ENCODE peak calls at places on chromosomes 12 and 14, in eight cellular contexts. A is HFFc6, G is WTC11, I is body of pancreas, V is breast epithelium, R is OCI-LY7, P is left ventricle myocardium inferior, B is pancreas. T is an unnamed sample.

GRCh38 chr12:53974084-53975018 is at the start of gene HOTAIR:
- DNase-seq in R (peak; percentile 72), P (no peak), G (no peak), B (peak; percentile 76), A (no peak), V (no peak), I (no peak), T (peak; percentile 48)

GRCh38 chr14:81401420-81402122 is 1.4 kb upstream of the STON2 start:
- DNase-seq in A (peak; percentile 94), G (no peak), I (no peak), B (no peak), R (no peak), V (no peak), P (no peak), T (peak; percentile 6)

GRCh38 chr12:15979096-15980091 is 68.3 kb downstream of the DERA start:
- DNase-seq in R (no peak), B (no peak), G (peak; percentile 53), A (peak; percentile 92), V (no peak), P (no peak), I (peak; percentile 29), T (peak; percentile 13)

GRCh38 chr14:79515158-79515557 is 696.1 kb downstream of the DIO2 start:
- DNase-seq in V (no peak), R (no peak), B (no peak), P (no peak), I (no peak), A (no peak), G (no peak), T (no peak)

GRCh38 chr14:71721791-71722190 is 210.4 kb upstream of the RGS6 start:
- DNase-seq in B (no peak), G (no peak), P (no peak), R (no peak), V (no peak), A (no peak), I (no peak), T (no peak)

GRCh38 chr12:49375406-49375805 is 8.1 kb downstream of the SPATS2 start:
- DNase-seq in B (no peak), P (no peak), I (no peak), A (no peak), G (no peak), V (no peak), R (no peak), T (no peak)

GRCh38 chr14:49306152-49306751 is 279.9 kb downstream of the RPS29 start:
- DNase-seq in I (no peak), G (no peak), P (no peak), A (peak; percentile 17), B (no peak), R (peak; percentile 33), V (no peak), T (no peak)

GRCh38 chr12:91577586-91578539 is 395.2 kb upstream of the DCN start:
- DNase-seq in G (no peak), B (no peak), A (peak; percentile 12), I (no peak), P (no peak), V (no peak), R (peak; percentile 4), T (no peak)

GRCh38 chr12:49482095-49483051 is 56.5 kb upstream of the KCNH3 start:
- DNase-seq in V (no peak), P (no peak), A (peak; percentile 15), B (no peak), G (no peak), I (no peak), R (no peak), T (no peak)

GRCh38 chr12:3129301-3130052 is 52.3 kb downstream of the TSPAN9 start:
- DNase-seq in V (no peak), G (no peak), P (no peak), I (no peak), B (no peak), R (no peak), A (peak; percentile 36), T (peak; percentile 42)

GRCh38 chr12:75478395-75478794 is 2.2 kb upstream of the GLIPR1 start:
- DNase-seq in A (no peak), V (no peak), P (no peak), B (no peak), R (peak; percentile 21), G (no peak), I (no peak), T (peak; percentile 63)

GRCh38 chr12:15527201-15527782 is 205.0 kb downstream of the PTPRO start:
- DNase-seq in A (peak; percentile 26), I (no peak), B (no peak), R (peak; percentile 23), V (no peak), G (no peak), P (peak; percentile 23), T (peak; percentile 14)

GRCh38 chr12:93243689-93244513 is 133.8 kb upstream of the NUDT4 start:
- DNase-seq in I (no peak), P (no peak), R (peak; percentile 17), V (peak; percentile 48), G (no peak), B (no peak), A (peak; percentile 50), T (peak; percentile 45)

GRCh38 chr14:99647407-99647806 is 2.5 kb downstream of the HHIPL1 start:
- DNase-seq in V (no peak), P (no peak), G (no peak), B (no peak), I (no peak), A (peak; percentile 48), R (no peak), T (no peak)

GRCh38 chr14:74018029-74018703 is 922 bp downstream of the ENTPD5 start:
- DNase-seq in A (peak; percentile 74), I (no peak), G (no peak), V (no peak), R (no peak), B (no peak), P (no peak), T (no peak)

GRCh38 chr12:27703720-27704452 is 6.7 kb upstream of the MRPS35 start:
- DNase-seq in A (peak; percentile 70), B (no peak), V (peak; percentile 30), R (peak; percentile 77), P (peak; percentile 28), I (peak; percentile 81), G (peak; percentile 85), T (peak; percentile 89)

GRCh38 chr14:85599939-85600338 is 70.0 kb downstream of the FLRT2 start:
- DNase-seq in R (no peak), A (peak; percentile 60), G (no peak), I (no peak), V (no peak), B (no peak), P (no peak), T (no peak)

GRCh38 chr12:92866418-92866817 is 62.7 kb downstream of the EEA1 start:
- DNase-seq in R (no peak), A (no peak), I (no peak), P (no peak), G (no peak), B (no peak), V (no peak), T (no peak)

GRCh38 chr14:99602054-99602787 is 1.8 kb downstream of the CCDC85C start:
- DNase-seq in V (no peak), I (no peak), P (no peak), R (no peak), G (no peak), B (no peak), A (peak; percentile 25), T (peak; percentile 69)

GRCh38 chr12:102730996-102731395 is 186.0 kb downstream of the PAH start:
- DNase-seq in V (no peak), G (no peak), R (no peak), I (no peak), P (no peak), B (no peak), A (no peak), T (no peak)
- TF ChIP-seq CTCF in V (no peak), G (no peak), R (no peak), I (no peak), P (no peak), B (no peak), A (no peak), T (no peak)

GRCh38 chr14:28754209-28754985 is 12.2 kb upstream of the FOXG1 start:
- DNase-seq in B (no peak), I (peak; percentile 50), A (peak; percentile 38), G (peak; percentile 33), R (peak; percentile 32), V (no peak), P (no peak), T (peak; percentile 19)
- TF ChIP-seq CTCF in B (peak; percentile 26), I (peak; percentile 60), A (peak; percentile 90), G (peak; percentile 35), R (peak; percentile 88), V (peak; percentile 43), P (peak; percentile 72), T (peak; percentile 56)

DNA sequence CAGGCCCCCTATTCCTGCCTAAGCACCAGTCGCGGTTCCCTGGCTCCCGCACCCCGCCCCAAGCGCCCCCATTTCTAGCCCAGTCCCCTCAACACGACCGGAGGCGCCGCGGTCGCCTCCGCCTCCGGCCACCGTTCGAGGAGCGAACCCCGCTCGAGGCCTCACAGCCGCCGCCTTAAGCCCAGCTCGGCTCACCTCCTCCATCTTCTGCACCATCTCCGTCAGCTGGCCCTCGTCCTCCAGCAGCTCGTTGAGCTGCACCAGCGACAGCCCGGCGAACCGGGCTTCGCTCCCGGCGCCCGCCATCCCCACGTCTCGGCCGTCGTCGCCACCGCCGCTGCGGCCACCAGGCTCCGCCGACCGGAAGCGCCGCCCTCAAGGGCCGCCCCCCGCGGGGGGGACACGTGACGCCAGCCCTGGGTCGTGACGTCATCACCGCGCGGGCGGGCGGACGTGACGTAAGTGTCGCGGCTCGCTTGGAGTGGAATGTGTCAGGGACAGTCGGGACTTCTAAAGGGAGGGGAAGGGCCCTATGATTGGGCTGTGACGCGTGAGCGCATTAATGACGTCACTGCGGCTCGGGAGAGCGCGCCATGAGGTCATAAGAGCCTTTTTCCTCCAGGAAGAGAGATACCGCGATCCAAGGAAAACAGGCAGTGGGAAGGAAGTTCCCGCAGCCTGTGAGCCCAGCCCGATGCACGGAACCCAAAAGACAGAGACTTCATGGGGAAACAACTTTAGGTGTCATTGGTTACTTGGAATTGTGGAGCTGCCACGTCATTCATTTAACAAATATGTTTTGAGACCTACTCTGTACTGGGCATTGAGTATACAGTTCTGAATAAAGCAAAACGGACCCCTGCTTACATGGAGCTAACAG is at the start of gene VPS37B:
- DNase-seq in B (peak; percentile 92), R (no peak), V (peak; percentile 82), G (peak; percentile 75), P (peak; percentile 83), A (peak; percentile 80), I (peak; percentile 86), T (peak; percentile 93)
- TF ChIP-seq CTCF in B (no peak), R (no peak), V (no peak), G (no peak), P (peak; percentile 20), A (no peak), I (peak; percentile 29), T (no peak)

GRCh38 chr12:50639721-50640120 is 124.2 kb upstream of the ATF1 start:
- DNase-seq in B (no peak), I (no peak), P (no peak), G (no peak), V (no peak), R (no peak), A (no peak), T (no peak)

GRCh38 chr12:50636505-50636904 is 127.4 kb upstream of the ATF1 start:
- DNase-seq in R (no peak), B (no peak), A (no peak), V (no peak), P (no peak), G (no peak), I (no peak), T (no peak)

GRCh38 chr12:50638482-50638880 is 125.4 kb upstream of the ATF1 start:
- DNase-seq in I (no peak), A (no peak), P (no peak), G (no peak), B (no peak), R (no peak), V (no peak), T (no peak)

GRCh38 chr12:50635857-50636256 is 128.0 kb upstream of the ATF1 start:
- DNase-seq in I (no peak), R (no peak), B (no peak), A (no peak), G (no peak), V (no peak), P (no peak), T (no peak)

GRCh38 chr12:50637870-50638481 is 125.9 kb upstream of the ATF1 start:
- DNase-seq in R (peak; percentile 67), V (no peak), P (no peak), G (no peak), I (no peak), A (peak; percentile 55), B (no peak), T (no peak)
- TF ChIP-seq CTCF in R (peak; percentile 95), V (peak; percentile 74), P (peak; percentile 78), G (peak; percentile 36), I (peak; percentile 67), A (peak; percentile 89), B (peak; percentile 22), T (peak; percentile 84)